ENCODE peak calls at places on chromosome 9, in five cellular contexts. D is IMR-90, C is neuronal stem cell, L is trophoblast cell, J is mesenchymal stem cell. R is an unnamed sample.

GRCh38 chr9:131279196-131279926 is 3.1 kb upstream of the FAM78A start:
- DNase-seq in D (no peak), J (no peak), L (no peak), C (no peak), R (no peak)

GRCh38 chr9:137145731-137146526 is 7.0 kb downstream of the GRIN1 start:
- DNase-seq in L (no peak), C (no peak), D (no peak), J (no peak), R (no peak)

GRCh38 chr9:34125681-34126206 is 754 bp downstream of the DCAF12 start:
- DNase-seq in L (peak), C (no peak), J (peak), D (peak), R (peak)

GRCh38 chr9:99169982-99170761 is 51.6 kb downstream of the ALG2 start:
- DNase-seq in J (no peak), D (no peak), C (peak), L (no peak), R (peak)

GRCh38 chr9:25964239-25964638 is 286.0 kb upstream of the TUSC1 start:
- DNase-seq in L (peak), D (peak), J (peak), C (peak), R (peak)

GRCh38 chr9:129401623-129402340 is 219.1 kb downstream of the C9orf50 start:
- DNase-seq in J (peak), C (no peak), L (no peak), D (no peak), R (no peak)

GRCh38 chr9:32550046-32550608 is 2.0 kb upstream of the SMIM27 start:
- DNase-seq in L (no peak), C (peak), J (peak), D (peak), R (no peak)

GRCh38 chr9:82275531-82275930 is 287.0 kb downstream of the SPATA31D1 start:
- DNase-seq in J (no peak), C (no peak), D (peak), L (no peak), R (no peak)

GRCh38 chr9:129455151-129455995 is 165.5 kb downstream of the C9orf50 start:
- DNase-seq in D (no peak), L (no peak), J (no peak), C (no peak), R (no peak)

GRCh38 chr9:114852050-114852594 is 46.3 kb upstream of the TNFSF15 start:
- DNase-seq in J (peak), D (peak), L (no peak), C (no peak), R (no peak)

GRCh38 chr9:31873717-31874116 is 510.7 kb upstream of the ACO1 start:
- DNase-seq in C (no peak), D (no peak), J (no peak), L (no peak), R (no peak)

GRCh38 chr9:115018547-115019435 is 88.4 kb upstream of the TNFSF8 start:
- DNase-seq in D (peak), L (no peak), J (peak), C (no peak), R (no peak)

GRCh38 chr9:120383999-120384924 is 195.7 kb downstream of the CDK5RAP2 start:
- DNase-seq in C (peak), L (no peak), J (no peak), D (peak), R (no peak)

GRCh38 chr9:12859704-12860251 is 85.0 kb downstream of the LURAP1L start:
- DNase-seq in C (no peak), D (peak), L (no peak), J (no peak), R (no peak)

GRCh38 chr9:119951591-119951990 is 582.4 kb upstream of the BRINP1 start:
- DNase-seq in D (no peak), J (no peak), L (no peak), C (no peak), R (no peak)

GRCh38 chr9:116547729-116548426 is 139.2 kb upstream of the TRIM32 start:
- DNase-seq in L (no peak), C (no peak), D (no peak), J (no peak), R (no peak)

GRCh38 chr9:6230037-6230778 is 14.6 kb downstream of the IL33 start:
- DNase-seq in D (peak), J (no peak), C (no peak), L (no peak), R (no peak)

GRCh38 chr9:122991370-122991830 is 42.1 kb upstream of the GPR21 start:
- DNase-seq in D (peak), J (peak), L (peak), C (no peak), R (no peak)

GRCh38 chr9:25537857-25538256 is 140.4 kb downstream of the TUSC1 start:
- DNase-seq in L (no peak), D (no peak), C (no peak), J (no peak), R (no peak)

GRCh38 chr9:114363424-114363823 is 24.4 kb downstream of the AKNA start:
- DNase-seq in C (no peak), L (no peak), D (no peak), J (no peak), R (no peak)

GRCh38 chr9:105510024-105510423 is 47.9 kb upstream of the FKTN start:
- DNase-seq in C (no peak), D (peak), L (no peak), J (peak), R (no peak)

GRCh38 chr9:116202219-116202912 is 48.8 kb downstream of the PAPPA start:
- DNase-seq in J (no peak), L (no peak), D (no peak), C (no peak), R (no peak)

GRCh38 chr9:129609486-129610192 is 11.3 kb downstream of the C9orf50 start:
- DNase-seq in C (no peak), J (peak), D (no peak), L (no peak), R (no peak)

GRCh38 chr9:70835323-70835722 is 286.1 kb downstream of the TRPM3 start:
- DNase-seq in C (no peak), J (no peak), L (no peak), D (no peak), R (no peak)

GRCh38 chr9:16679327-16679821 is 191.1 kb downstream of the BNC2 start:
- DNase-seq in C (no peak), J (no peak), D (peak), L (no peak), R (no peak)

GRCh38 chr9:34869390-34869789 is 88.7 kb upstream of the PHF24 start:
- DNase-seq in D (peak), J (peak), C (no peak), L (peak), R (no peak)

GRCh38 chr9:89153618-89154017 is 25.0 kb downstream of the SHC3 start:
- DNase-seq in C (no peak), D (peak), J (peak), L (peak), R (no peak)

GRCh38 chr9:18324928-18325327 is 149.0 kb upstream of the ADAMTSL1 start:
- DNase-seq in D (peak), C (no peak), L (peak), J (no peak), R (no peak)

GRCh38 chr9:6552033-6552737 is 93.3 kb downstream of the GLDC start:
- DNase-seq in D (peak), L (no peak), J (peak), C (no peak), R (no peak)

GRCh38 chr9:134541373-134541747 is 100.2 kb upstream of the COL5A1 start:
- DNase-seq in L (no peak), C (no peak), D (no peak), J (no peak), R (no peak)

GRCh38 chr9:134537891-134538520 is 103.6 kb upstream of the COL5A1 start:
- DNase-seq in D (no peak), J (no peak), C (no peak), L (no peak), R (no peak)

GRCh38 chr9:134539613-134540012 is 102.0 kb upstream of the COL5A1 start:
- DNase-seq in D (peak), C (no peak), J (peak), L (no peak), R (no peak)

GRCh38 chr9:134538856-134539562 is 102.6 kb upstream of the COL5A1 start:
- DNase-seq in C (no peak), L (peak), J (no peak), D (no peak), R (no peak)

DNA sequence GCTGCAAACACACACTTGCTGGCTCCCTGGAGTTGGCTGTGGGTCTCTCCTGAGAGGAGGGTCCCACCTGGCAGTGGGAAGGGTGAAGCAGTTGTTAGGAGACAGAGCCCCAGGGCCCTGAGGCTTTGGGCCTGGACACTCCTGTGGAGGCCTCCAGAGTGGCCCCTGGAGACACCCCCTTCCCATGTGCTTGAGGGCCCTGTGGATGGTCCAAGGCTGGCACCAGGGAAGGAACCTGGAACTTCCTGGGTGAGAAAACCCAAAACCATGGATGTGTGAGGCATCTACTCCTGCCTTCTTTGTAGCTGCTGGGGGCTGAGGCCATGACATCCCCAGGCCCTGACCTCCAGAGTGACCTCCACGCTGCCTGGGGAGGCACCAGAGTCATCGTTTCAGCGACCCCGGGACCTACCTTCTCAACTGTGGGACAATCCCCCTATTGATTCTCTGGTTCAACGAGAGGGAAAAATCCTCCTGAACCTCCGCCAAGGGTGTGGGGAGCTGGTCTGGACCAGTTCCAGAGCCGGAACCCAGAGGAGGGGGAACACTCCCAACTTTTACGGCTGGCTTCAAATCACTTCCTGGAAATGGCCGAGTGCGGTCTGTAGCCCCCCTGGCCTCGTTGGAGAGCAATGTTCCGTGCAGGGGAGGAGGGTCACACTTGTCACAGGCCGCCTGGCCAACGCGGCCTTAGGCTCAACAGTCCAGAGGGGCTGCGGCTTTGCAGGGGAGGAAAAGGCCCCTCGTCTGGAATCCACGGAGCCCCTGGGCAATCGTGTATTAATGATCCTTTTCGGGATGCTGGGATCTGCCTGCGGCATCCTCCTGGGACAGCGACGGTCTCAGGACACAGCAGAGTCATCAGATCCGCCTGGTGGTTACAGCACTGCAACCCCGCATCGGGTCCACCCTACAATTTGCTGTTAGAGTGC is 100.9 kb upstream of the COL5A1 start:
- DNase-seq in J (no peak), D (no peak), L (no peak), C (no peak), R (no peak)
- H2AK5ac ChIP-seq in J (peak), D (peak), L (peak), C (peak), R (no peak)

DNA sequence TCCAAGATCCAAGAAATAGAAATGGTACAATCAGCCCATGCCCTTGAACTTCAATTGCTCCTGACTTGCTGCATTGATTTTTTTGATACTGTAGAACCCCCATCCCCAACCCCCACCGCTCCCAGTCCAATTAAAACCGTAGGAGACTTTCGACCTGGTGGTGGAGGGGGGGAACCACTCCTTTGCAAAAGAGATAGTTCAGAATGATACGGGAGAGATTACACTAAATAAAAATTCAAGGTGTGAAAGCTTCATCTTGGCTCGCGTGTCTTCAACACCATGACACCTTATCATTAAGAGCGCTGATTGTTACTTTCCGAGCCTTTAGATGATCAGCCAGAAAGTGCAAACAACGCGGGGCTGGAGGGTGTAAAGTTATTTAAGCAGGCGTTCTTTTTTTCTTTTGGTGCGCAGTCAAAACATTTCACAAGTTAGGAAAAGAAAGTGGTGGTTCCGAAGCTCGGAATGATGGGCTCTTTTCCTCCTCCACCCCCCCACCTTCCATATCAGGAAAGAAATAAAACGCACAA is 1.3 kb upstream of the ZNF462 start:
- DNase-seq in D (no peak), C (no peak), J (no peak), L (peak), R (no peak)
- H3K4ac ChIP-seq in D (no peak), C (no peak), J (no peak), L (peak), R (no peak)

GRCh38 chr9:135968083-135968476 is 6.9 kb upstream of the UBAC1 start:
- DNase-seq in C (no peak), L (no peak), D (no peak), J (peak), R (no peak)
- H4K91ac ChIP-seq in C (peak), L (no peak), D (no peak), J (peak), R (no peak)

GRCh38 chr9:93949694-93950449 is 5.3 kb downstream of the BARX1 start:
- DNase-seq in C (no peak), L (no peak), J (peak), D (no peak), R (peak)
- H2AK5ac ChIP-seq in C (peak), L (no peak), J (no peak), D (no peak), R (no peak)

DNA sequence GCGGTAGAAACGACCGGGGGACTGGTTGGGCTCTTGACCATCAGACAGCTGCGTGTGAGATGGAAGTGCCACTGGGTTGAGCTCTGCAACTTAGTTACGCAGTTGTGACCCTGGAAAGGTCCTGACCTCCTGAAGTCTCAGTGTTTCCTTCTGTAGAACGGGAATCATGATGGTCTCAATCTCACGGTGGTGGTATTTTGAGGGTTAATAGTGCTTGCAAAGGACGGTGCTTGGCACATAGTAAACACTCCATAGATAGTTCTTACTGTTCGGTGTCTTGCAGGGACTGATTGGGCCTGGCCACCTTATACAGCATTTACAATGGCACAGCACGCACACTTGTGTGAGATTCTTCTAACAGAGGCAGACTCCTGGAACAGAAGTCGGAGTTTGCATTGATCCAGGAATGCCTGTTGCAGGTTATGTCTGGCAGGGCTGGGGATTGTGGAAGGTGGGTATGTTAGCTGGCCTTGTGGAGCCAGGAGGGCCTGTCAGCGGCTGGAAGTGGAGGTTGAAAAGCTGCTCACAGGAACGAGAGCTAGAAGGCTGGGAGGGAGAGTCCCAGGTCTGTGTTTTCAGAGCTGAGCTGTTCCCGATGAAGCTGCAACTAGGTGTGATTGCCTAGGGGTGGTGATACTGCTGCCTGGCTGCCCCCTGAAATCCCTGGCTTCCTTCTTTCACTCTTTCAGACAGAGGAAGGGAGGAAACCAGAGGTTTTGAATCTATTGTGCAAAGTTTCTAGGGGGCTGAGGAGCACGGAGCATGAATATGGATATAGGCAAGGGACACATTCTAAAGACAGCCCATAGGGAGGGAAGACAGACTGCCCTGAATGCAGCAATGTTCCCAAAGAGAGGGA is 1.0 kb upstream of the TXN start:
- DNase-seq in C (no peak), L (no peak), J (no peak), D (peak), R (peak)
- H3K4ac ChIP-seq in C (no peak), L (no peak), J (peak), D (peak), R (no peak)

GRCh38 chr9:124869466-124869985 is 7.6 kb downstream of the ARPC5L start:
- DNase-seq in J (peak), L (peak), D (no peak), C (no peak), R (no peak)

GRCh38 chr9:124868511-124869465 is 6.9 kb downstream of the ARPC5L start:
- DNase-seq in C (peak), J (peak), L (peak), D (peak), R (peak)

GRCh38 chr9:124869986-124870560 is 8.1 kb downstream of the ARPC5L start:
- DNase-seq in L (peak), C (no peak), D (peak), J (peak), R (no peak)

GRCh38 chr9:124871156-124871561 is 9.2 kb downstream of the ARPC5L start:
- DNase-seq in C (no peak), J (no peak), D (no peak), L (peak), R (no peak)

GRCh38 chr9:124870723-124871122 is 8.8 kb downstream of the ARPC5L start:
- DNase-seq in C (no peak), L (no peak), J (no peak), D (no peak), R (no peak)
- H4K91ac ChIP-seq in C (no peak), L (no peak), J (no peak), D (peak), R (no peak)

DNA sequence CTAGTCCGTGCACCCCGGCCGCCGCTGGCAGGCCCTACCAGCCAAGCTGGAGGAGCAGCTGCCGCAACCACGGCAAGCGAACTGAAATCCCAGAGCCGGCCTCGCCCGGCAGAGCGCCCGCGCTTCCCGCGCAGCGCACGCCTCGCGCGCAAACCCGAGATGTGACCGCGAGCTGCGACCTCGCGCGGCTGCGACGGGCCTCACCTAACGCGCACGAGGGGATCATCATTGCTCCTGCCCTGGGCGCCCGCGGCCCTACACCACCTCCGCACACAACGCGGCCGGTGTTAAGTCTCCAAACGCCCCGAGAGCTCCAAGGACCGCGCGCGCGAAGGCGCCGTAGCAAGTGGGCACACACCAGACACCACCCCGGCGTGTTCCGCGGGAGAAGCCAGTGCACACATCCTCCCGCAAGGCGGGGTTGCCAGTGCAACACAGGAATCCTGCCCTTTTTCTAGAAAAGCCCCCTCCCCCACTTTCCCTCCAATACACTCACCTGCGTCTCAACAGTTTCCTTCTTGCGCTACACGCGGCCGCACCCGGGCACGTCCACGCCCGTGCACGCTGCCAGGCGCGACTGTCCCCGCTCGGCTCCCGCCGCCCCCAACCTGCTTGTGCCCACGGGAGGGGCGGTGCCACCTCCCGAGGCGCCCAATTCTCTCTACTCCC is 5.2 kb downstream of the ELAVL2 start:
- DNase-seq in D (no peak), C (no peak), L (no peak), J (no peak), R (peak)
- H2AK5ac ChIP-seq in D (no peak), C (peak), L (no peak), J (no peak), R (no peak)

GRCh38 chr9:97633859-97634485 is 351 bp downstream of the NCBP1 start:
- DNase-seq in C (no peak), L (no peak), J (no peak), D (peak), R (no peak)
- H3K4ac ChIP-seq in C (no peak), L (peak), J (peak), D (peak), R (no peak)

DNA sequence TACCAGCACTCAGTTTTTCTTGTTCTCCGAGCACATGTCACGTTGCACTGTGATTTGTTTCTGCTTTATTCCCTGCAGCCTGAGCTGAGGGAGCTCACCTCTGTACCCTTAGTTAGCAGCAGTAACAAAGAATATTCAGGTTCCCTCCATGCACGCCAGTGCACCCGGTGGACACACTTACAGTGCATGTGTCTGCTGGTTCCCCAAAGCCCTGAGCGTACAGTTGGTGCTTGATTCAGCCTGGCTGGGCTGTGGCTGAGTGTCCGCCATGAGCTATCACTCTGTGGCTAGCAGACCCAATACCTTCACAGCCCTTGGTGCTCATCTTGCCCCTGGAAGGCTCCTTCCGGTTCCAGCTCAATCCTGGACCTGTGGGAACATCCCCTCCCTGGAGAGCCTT is 93.5 kb downstream of the MVB12B start:
- DNase-seq in L (no peak), J (no peak), C (no peak), D (no peak), R (no peak)
- H4K91ac ChIP-seq in L (no peak), J (no peak), C (no peak), D (no peak), R (no peak)